ENCODE peak calls at places on chromosome 12, in five cellular contexts. One of them, this sample, is unnamed.

GRCh38 chr12:1915082-1915968 is 3.1 kb downstream of the CACNA2D4 start:
- DNase-seq in RWPE1: no peak
- DNase-seq in ACHN: no peak
- DNase-seq in cardiac muscle cell: no peak
- DNase-seq in effector memory CD8-positive, alpha-beta T cell: peak
- DNase-seq in this sample: no peak

GRCh38 chr12:115035536-115036107 is 351.6 kb upstream of the TBX3 start:
- DNase-seq in effector memory CD8-positive, alpha-beta T cell: no peak
- DNase-seq in ACHN: no peak
- DNase-seq in RWPE1: no peak
- DNase-seq in cardiac muscle cell: no peak
- DNase-seq in this sample: no peak

GRCh38 chr12:132154941-132155770 is 10.9 kb downstream of the NOC4L start:
- DNase-seq in RWPE1: no peak
- DNase-seq in cardiac muscle cell: peak
- DNase-seq in effector memory CD8-positive, alpha-beta T cell: no peak
- DNase-seq in ACHN: no peak
- DNase-seq in this sample: peak

GRCh38 chr12:563250-563781 is 99.9 kb downstream of the NINJ2 start:
- DNase-seq in ACHN: no peak
- DNase-seq in RWPE1: no peak
- DNase-seq in cardiac muscle cell: no peak
- DNase-seq in effector memory CD8-positive, alpha-beta T cell: peak
- DNase-seq in this sample: peak

GRCh38 chr12:1544991-1545700 is 49.2 kb downstream of the FBXL14 start:
- DNase-seq in effector memory CD8-positive, alpha-beta T cell: no peak
- DNase-seq in ACHN: no peak
- DNase-seq in RWPE1: no peak
- DNase-seq in cardiac muscle cell: no peak
- DNase-seq in this sample: peak

GRCh38 chr12:122336015-122336946 is 70.0 kb upstream of the VPS33A start:
- DNase-seq in cardiac muscle cell: peak
- DNase-seq in RWPE1: peak
- DNase-seq in effector memory CD8-positive, alpha-beta T cell: peak
- DNase-seq in ACHN: peak
- DNase-seq in this sample: peak

GRCh38 chr12:68977909-68978610 is 45.1 kb upstream of the CPM start:
- DNase-seq in effector memory CD8-positive, alpha-beta T cell: no peak
- DNase-seq in ACHN: no peak
- DNase-seq in RWPE1: no peak
- DNase-seq in cardiac muscle cell: no peak
- DNase-seq in this sample: no peak

GRCh38 chr12:513446-513845 is 53.7 kb downstream of the B4GALNT3 start:
- DNase-seq in cardiac muscle cell: no peak
- DNase-seq in ACHN: no peak
- DNase-seq in RWPE1: no peak
- DNase-seq in effector memory CD8-positive, alpha-beta T cell: no peak
- DNase-seq in this sample: no peak

GRCh38 chr12:113645183-113645582 is 173.5 kb upstream of the LHX5 start:
- DNase-seq in effector memory CD8-positive, alpha-beta T cell: no peak
- DNase-seq in RWPE1: no peak
- DNase-seq in cardiac muscle cell: no peak
- DNase-seq in ACHN: no peak
- DNase-seq in this sample: no peak

GRCh38 chr12:126397071-126397571 is 1331.9 kb downstream of the AACS start:
- DNase-seq in RWPE1: no peak
- DNase-seq in effector memory CD8-positive, alpha-beta T cell: no peak
- DNase-seq in cardiac muscle cell: no peak
- DNase-seq in ACHN: no peak
- DNase-seq in this sample: no peak

GRCh38 chr12:8658361-8658760 is 4.3 kb downstream of the MFAP5 start:
- DNase-seq in ACHN: peak
- DNase-seq in cardiac muscle cell: no peak
- DNase-seq in RWPE1: peak
- DNase-seq in effector memory CD8-positive, alpha-beta T cell: no peak
- DNase-seq in this sample: peak

GRCh38 chr12:7229741-7230140 is 40.3 kb downstream of the PEX5 start:
- DNase-seq in ACHN: no peak
- DNase-seq in effector memory CD8-positive, alpha-beta T cell: no peak
- DNase-seq in RWPE1: no peak
- DNase-seq in cardiac muscle cell: no peak
- DNase-seq in this sample: no peak

GRCh38 chr12:25557830-25558436 is 4.8 kb upstream of the LMNTD1 start:
- DNase-seq in effector memory CD8-positive, alpha-beta T cell: no peak
- DNase-seq in cardiac muscle cell: peak
- DNase-seq in ACHN: peak
- DNase-seq in RWPE1: peak
- DNase-seq in this sample: peak

GRCh38 chr12:46933947-46934346 is 108.2 kb upstream of the SLC38A4 start:
- DNase-seq in ACHN: peak
- DNase-seq in effector memory CD8-positive, alpha-beta T cell: no peak
- DNase-seq in RWPE1: peak
- DNase-seq in cardiac muscle cell: peak
- DNase-seq in this sample: peak

GRCh38 chr12:132635076-132635955 is 16.7 kb downstream of the P2RX2 start:
- DNase-seq in ACHN: no peak
- DNase-seq in effector memory CD8-positive, alpha-beta T cell: no peak
- DNase-seq in cardiac muscle cell: no peak
- DNase-seq in RWPE1: no peak
- DNase-seq in this sample: no peak

GRCh38 chr12:13194462-13195110 is 1.9 kb upstream of the EMP1 start:
- DNase-seq in cardiac muscle cell: no peak
- DNase-seq in RWPE1: peak
- DNase-seq in effector memory CD8-positive, alpha-beta T cell: no peak
- DNase-seq in ACHN: no peak
- DNase-seq in this sample: peak

GRCh38 chr12:1532796-1533195 is 61.6 kb downstream of the FBXL14 start:
- DNase-seq in cardiac muscle cell: no peak
- DNase-seq in ACHN: no peak
- DNase-seq in effector memory CD8-positive, alpha-beta T cell: no peak
- DNase-seq in RWPE1: no peak
- DNase-seq in this sample: no peak